ENCODE peak calls at places on chromosomes 4 and X, in nine cellular contexts. B, S, K, G, H, P, I, F and M are unnamed samples.
A peak's percentile ranks its signal among the peaks of the same experiment; 100 is the strongest.

GRCh38 chr4:61210186-61210939 is 10.2 kb downstream of the ADGRL3 start:
- DNase-seq in S (no peak), I (no peak), G (peak; percentile 35), F (peak; percentile 76), H (no peak), P (peak; percentile 56), K (no peak), B (no peak), M (peak; percentile 19)

GRCh38 chrX:150983526-150984163 is 510 bp downstream of the HMGB3 start:
- DNase-seq in I (peak; percentile 46), B (no peak), P (no peak), H (no peak), K (no peak), S (no peak), G (no peak), F (no peak), M (no peak)

GRCh38 chr4:112516401-112517066 is 554 bp upstream of the NEUROG2 start:
- DNase-seq in P (peak; percentile 20), I (peak; percentile 29), H (no peak), G (no peak), K (no peak), F (peak; percentile 91), B (no peak), S (no peak), M (no peak)

GRCh38 chr4:84691170-84691691 is 108.3 kb downstream of the CDS1 start:
- DNase-seq in H (no peak), F (no peak), G (peak; percentile 96), S (no peak), I (peak; percentile 84), K (peak; percentile 79), P (no peak), B (no peak), M (peak; percentile 84)

GRCh38 chr4:150491132-150492049 is 90.6 kb upstream of the MAB21L2 start:
- DNase-seq in I (no peak), P (no peak), F (no peak), S (no peak), K (no peak), B (no peak), H (no peak), G (no peak), M (no peak)

GRCh38 chr4:147736458-147736857 is 4.6 kb downstream of the ARHGAP10 start:
- DNase-seq in K (peak; percentile 83), B (no peak), H (no peak), G (peak; percentile 75), F (no peak), I (peak; percentile 83), S (no peak), P (no peak), M (peak; percentile 92)

GRCh38 chr4:120991885-120992284 is 69.4 kb upstream of the PRDM5 start:
- DNase-seq in P (no peak), I (no peak), K (no peak), H (no peak), F (no peak), G (no peak), S (no peak), B (no peak), M (no peak)

GRCh38 chr4:71713611-71714203 is 70.2 kb downstream of the GC start:
- DNase-seq in K (peak; percentile 60), B (no peak), P (no peak), S (no peak), H (no peak), G (peak; percentile 57), I (peak; percentile 38), F (no peak), M (peak; percentile 62)

GRCh38 chrX:20383487-20383886 is 116.8 kb upstream of the RPS6KA3 start:
- DNase-seq in S (no peak), I (no peak), B (no peak), H (no peak), P (no peak), K (no peak), F (no peak), G (no peak), M (no peak)

GRCh38 chrX:143635915-143636314 is at the start of gene SLITRK4:
- DNase-seq in H (no peak), K (peak; percentile 44), S (no peak), G (no peak), P (peak; percentile 20), B (no peak), F (peak; percentile 67), I (no peak), M (peak; percentile 48)

GRCh38 chrX:13387656-13388421 is 68.0 kb upstream of the ATXN3L start:
- DNase-seq in G (peak; percentile 69), P (no peak), H (no peak), F (no peak), B (no peak), I (peak; percentile 6), K (peak; percentile 56), S (no peak), M (no peak)

GRCh38 chrX:87337267-87337666 is 180.3 kb upstream of the KLHL4 start:
- DNase-seq in G (no peak), K (no peak), S (no peak), P (no peak), F (no peak), H (no peak), I (no peak), B (no peak), M (no peak)

GRCh38 chr4:88575222-88575621 is 17.1 kb upstream of the HERC3 start:
- DNase-seq in I (no peak), S (no peak), P (no peak), K (no peak), F (no peak), H (no peak), B (no peak), G (no peak), M (no peak)

GRCh38 chr4:105135746-105136145 is 10.9 kb upstream of the TET2 start:
- DNase-seq in H (no peak), G (no peak), S (no peak), P (no peak), K (no peak), F (no peak), I (no peak), B (no peak), M (no peak)

GRCh38 chrX:37781808-37782207 is 1.9 kb downstream of the CYBB start:
- DNase-seq in G (no peak), B (no peak), P (no peak), S (no peak), H (no peak), K (no peak), F (no peak), I (no peak), M (no peak)

GRCh38 chrX:16022580-16023170 is 100.7 kb upstream of the GRPR start:
- DNase-seq in H (no peak), P (no peak), K (peak; percentile 86), G (peak; percentile 69), B (no peak), F (no peak), I (peak; percentile 15), S (no peak), M (peak; percentile 58)

GRCh38 chrX:150683536-150684146 is 9.6 kb upstream of the MTMR1 start:
- DNase-seq in I (peak; percentile 34), K (peak; percentile 57), H (no peak), F (no peak), P (no peak), G (no peak), S (no peak), B (no peak), M (peak; percentile 20)